ENCODE peak calls at places on chromosomes 3 and 15, in nine cellular contexts. One of them, this sample, is unnamed.
A peak's percentile ranks its signal among the peaks of the same experiment; 100 is the strongest.

GRCh38 chr3:12681089-12681488 is 17.2 kb upstream of the RAF1 start:
- DNase-seq in HTR-8/SVneo: no peak
- DNase-seq in GM12891: no peak
- DNase-seq in GDM1: no peak
- DNase-seq in NAMALWA: no peak
- DNase-seq in activated T-helper 1 cell treated with Interleukin-2 at 50 U/mL for 16 hours: no peak
- DNase-seq in neural progenitor cell: no peak
- DNase-seq in AG20443: no peak
- DNase-seq in dorsolateral prefrontal cortex: no peak
- DNase-seq in this sample: no peak

GRCh38 chr3:192514754-192515660 is 212.3 kb downstream of the FGF12 start:
- DNase-seq in activated T-helper 1 cell treated with Interleukin-2 at 50 U/mL for 16 hours: no peak
- DNase-seq in NAMALWA: no peak
- DNase-seq in dorsolateral prefrontal cortex: peak; percentile 45
- DNase-seq in GDM1: no peak
- DNase-seq in GM12891: no peak
- DNase-seq in AG20443: peak; percentile 27
- DNase-seq in HTR-8/SVneo: no peak
- DNase-seq in neural progenitor cell: peak; percentile 84
- DNase-seq in this sample: no peak

GRCh38 chr3:46978381-46978780 is 1.1 kb upstream of the NBEAL2 start:
- DNase-seq in activated T-helper 1 cell treated with Interleukin-2 at 50 U/mL for 16 hours: no peak
- DNase-seq in HTR-8/SVneo: no peak
- DNase-seq in GDM1: no peak
- DNase-seq in GM12891: no peak
- DNase-seq in NAMALWA: no peak
- DNase-seq in neural progenitor cell: no peak
- DNase-seq in AG20443: no peak
- DNase-seq in dorsolateral prefrontal cortex: no peak
- DNase-seq in this sample: no peak

GRCh38 chr3:10357592-10358308 is 36.8 kb upstream of the SEC13 start:
- DNase-seq in GM12891: no peak
- DNase-seq in neural progenitor cell: no peak
- DNase-seq in AG20443: peak; percentile 92
- DNase-seq in dorsolateral prefrontal cortex: peak; percentile 45
- DNase-seq in NAMALWA: peak; percentile 40
- DNase-seq in HTR-8/SVneo: peak; percentile 57
- DNase-seq in activated T-helper 1 cell treated with Interleukin-2 at 50 U/mL for 16 hours: no peak
- DNase-seq in GDM1: peak; percentile 24
- DNase-seq in this sample: no peak

GRCh38 chr3:192727032-192727847 is at the start of gene FGF12:
- DNase-seq in AG20443: peak; percentile 57
- DNase-seq in HTR-8/SVneo: peak; percentile 56
- DNase-seq in NAMALWA: no peak
- DNase-seq in activated T-helper 1 cell treated with Interleukin-2 at 50 U/mL for 16 hours: no peak
- DNase-seq in GDM1: no peak
- DNase-seq in dorsolateral prefrontal cortex: peak; percentile 82
- DNase-seq in neural progenitor cell: peak; percentile 96
- DNase-seq in GM12891: no peak
- DNase-seq in this sample: peak; percentile 67

GRCh38 chr3:164940737-164941136 is 137.6 kb downstream of the SI start:
- DNase-seq in NAMALWA: no peak
- DNase-seq in dorsolateral prefrontal cortex: no peak
- DNase-seq in GDM1: no peak
- DNase-seq in neural progenitor cell: no peak
- DNase-seq in activated T-helper 1 cell treated with Interleukin-2 at 50 U/mL for 16 hours: no peak
- DNase-seq in HTR-8/SVneo: no peak
- DNase-seq in AG20443: no peak
- DNase-seq in GM12891: no peak
- DNase-seq in this sample: no peak

GRCh38 chr15:58748040-58748786 is 1.3 kb downstream of the ADAM10 start:
- DNase-seq in NAMALWA: peak; percentile 77
- DNase-seq in GM12891: no peak
- DNase-seq in GDM1: no peak
- DNase-seq in activated T-helper 1 cell treated with Interleukin-2 at 50 U/mL for 16 hours: no peak
- DNase-seq in HTR-8/SVneo: no peak
- DNase-seq in dorsolateral prefrontal cortex: no peak
- DNase-seq in AG20443: no peak
- DNase-seq in neural progenitor cell: no peak
- DNase-seq in this sample: no peak

GRCh38 chr3:115657168-115657567 is 33.9 kb downstream of the GAP43 start:
- DNase-seq in neural progenitor cell: no peak
- DNase-seq in NAMALWA: peak; percentile 7
- DNase-seq in dorsolateral prefrontal cortex: no peak
- DNase-seq in GDM1: no peak
- DNase-seq in AG20443: no peak
- DNase-seq in HTR-8/SVneo: no peak
- DNase-seq in activated T-helper 1 cell treated with Interleukin-2 at 50 U/mL for 16 hours: no peak
- DNase-seq in GM12891: no peak
- DNase-seq in this sample: no peak

GRCh38 chr15:91553455-91553854 is 300.1 kb upstream of the SLCO3A1 start:
- DNase-seq in dorsolateral prefrontal cortex: no peak
- DNase-seq in HTR-8/SVneo: no peak
- DNase-seq in GM12891: no peak
- DNase-seq in activated T-helper 1 cell treated with Interleukin-2 at 50 U/mL for 16 hours: no peak
- DNase-seq in NAMALWA: no peak
- DNase-seq in AG20443: no peak
- DNase-seq in GDM1: no peak
- DNase-seq in neural progenitor cell: peak; percentile 14
- DNase-seq in this sample: no peak

GRCh38 chr3:50550079-50550736 is 17.3 kb downstream of the C3orf18 start:
- DNase-seq in GM12891: peak; percentile 65
- DNase-seq in GDM1: no peak
- DNase-seq in neural progenitor cell: peak; percentile 81
- DNase-seq in HTR-8/SVneo: peak; percentile 66
- DNase-seq in activated T-helper 1 cell treated with Interleukin-2 at 50 U/mL for 16 hours: peak; percentile 17
- DNase-seq in AG20443: peak; percentile 78
- DNase-seq in dorsolateral prefrontal cortex: peak; percentile 46
- DNase-seq in NAMALWA: peak; percentile 66
- DNase-seq in this sample: no peak

GRCh38 chr15:39919396-39919739 is 698 bp downstream of the GPR176 start:
- DNase-seq in AG20443: peak; percentile 30
- DNase-seq in HTR-8/SVneo: no peak
- DNase-seq in GM12891: no peak
- DNase-seq in dorsolateral prefrontal cortex: no peak
- DNase-seq in activated T-helper 1 cell treated with Interleukin-2 at 50 U/mL for 16 hours: no peak
- DNase-seq in neural progenitor cell: peak; percentile 54
- DNase-seq in NAMALWA: no peak
- DNase-seq in GDM1: no peak
- DNase-seq in this sample: no peak

GRCh38 chr3:188624384-188624783 is 470.4 kb downstream of the LPP start:
- DNase-seq in HTR-8/SVneo: no peak
- DNase-seq in AG20443: no peak
- DNase-seq in neural progenitor cell: no peak
- DNase-seq in NAMALWA: no peak
- DNase-seq in dorsolateral prefrontal cortex: no peak
- DNase-seq in activated T-helper 1 cell treated with Interleukin-2 at 50 U/mL for 16 hours: no peak
- DNase-seq in GM12891: no peak
- DNase-seq in GDM1: no peak
- DNase-seq in this sample: no peak

GRCh38 chr3:67863869-67864268 is 209.5 kb upstream of the SUCLG2 start:
- DNase-seq in dorsolateral prefrontal cortex: no peak
- DNase-seq in GDM1: no peak
- DNase-seq in AG20443: no peak
- DNase-seq in activated T-helper 1 cell treated with Interleukin-2 at 50 U/mL for 16 hours: no peak
- DNase-seq in NAMALWA: peak; percentile 7
- DNase-seq in HTR-8/SVneo: peak; percentile 20
- DNase-seq in neural progenitor cell: peak; percentile 59
- DNase-seq in GM12891: no peak
- DNase-seq in this sample: no peak

GRCh38 chr3:66133050-66133757 is 87.6 kb upstream of the SLC25A26 start:
- DNase-seq in HTR-8/SVneo: no peak
- DNase-seq in NAMALWA: no peak
- DNase-seq in GDM1: no peak
- DNase-seq in AG20443: no peak
- DNase-seq in activated T-helper 1 cell treated with Interleukin-2 at 50 U/mL for 16 hours: no peak
- DNase-seq in dorsolateral prefrontal cortex: no peak
- DNase-seq in GM12891: no peak
- DNase-seq in neural progenitor cell: no peak
- DNase-seq in this sample: no peak

GRCh38 chr15:89833966-89834365 is 19.3 kb upstream of the ANPEP start:
- DNase-seq in AG20443: no peak
- DNase-seq in GM12891: no peak
- DNase-seq in HTR-8/SVneo: no peak
- DNase-seq in dorsolateral prefrontal cortex: no peak
- DNase-seq in activated T-helper 1 cell treated with Interleukin-2 at 50 U/mL for 16 hours: no peak
- DNase-seq in NAMALWA: no peak
- DNase-seq in neural progenitor cell: no peak
- DNase-seq in GDM1: no peak
- DNase-seq in this sample: no peak

GRCh38 chr3:32371466-32372212 is 20.0 kb upstream of the CMTM7 start:
- DNase-seq in GM12891: no peak
- DNase-seq in GDM1: no peak
- DNase-seq in AG20443: no peak
- DNase-seq in neural progenitor cell: no peak
- DNase-seq in HTR-8/SVneo: no peak
- DNase-seq in dorsolateral prefrontal cortex: no peak
- DNase-seq in activated T-helper 1 cell treated with Interleukin-2 at 50 U/mL for 16 hours: no peak
- DNase-seq in NAMALWA: no peak
- DNase-seq in this sample: no peak

GRCh38 chr3:127763816-127764215 is 58.5 kb downstream of the MGLL start:
- DNase-seq in GDM1: peak; percentile 8
- DNase-seq in HTR-8/SVneo: no peak
- DNase-seq in AG20443: no peak
- DNase-seq in neural progenitor cell: no peak
- DNase-seq in dorsolateral prefrontal cortex: no peak
- DNase-seq in activated T-helper 1 cell treated with Interleukin-2 at 50 U/mL for 16 hours: no peak
- DNase-seq in NAMALWA: no peak
- DNase-seq in GM12891: no peak
- DNase-seq in this sample: no peak

GRCh38 chr15:71610991-71611720 is 199.2 kb upstream of the NR2E3 start:
- DNase-seq in HTR-8/SVneo: no peak
- DNase-seq in NAMALWA: no peak
- DNase-seq in AG20443: peak; percentile 38
- DNase-seq in neural progenitor cell: no peak
- DNase-seq in GDM1: no peak
- DNase-seq in dorsolateral prefrontal cortex: no peak
- DNase-seq in GM12891: no peak
- DNase-seq in activated T-helper 1 cell treated with Interleukin-2 at 50 U/mL for 16 hours: no peak
- DNase-seq in this sample: no peak

GRCh38 chr15:63029701-63030100 is 12.8 kb upstream of the TPM1 start:
- DNase-seq in AG20443: peak; percentile 47
- DNase-seq in HTR-8/SVneo: no peak
- DNase-seq in NAMALWA: no peak
- DNase-seq in neural progenitor cell: no peak
- DNase-seq in activated T-helper 1 cell treated with Interleukin-2 at 50 U/mL for 16 hours: no peak
- DNase-seq in dorsolateral prefrontal cortex: no peak
- DNase-seq in GM12891: no peak
- DNase-seq in GDM1: no peak
- DNase-seq in this sample: no peak

GRCh38 chr15:88900309-88900981 is 5.1 kb upstream of the HAPLN3 start:
- DNase-seq in neural progenitor cell: no peak
- DNase-seq in dorsolateral prefrontal cortex: no peak
- DNase-seq in GM12891: no peak
- DNase-seq in HTR-8/SVneo: no peak
- DNase-seq in GDM1: no peak
- DNase-seq in AG20443: peak; percentile 60
- DNase-seq in activated T-helper 1 cell treated with Interleukin-2 at 50 U/mL for 16 hours: no peak
- DNase-seq in NAMALWA: no peak
- DNase-seq in this sample: no peak

GRCh38 chr3:46370784-46371183 is at the start of gene CCR5:
- DNase-seq in GDM1: no peak
- DNase-seq in AG20443: no peak
- DNase-seq in activated T-helper 1 cell treated with Interleukin-2 at 50 U/mL for 16 hours: no peak
- DNase-seq in GM12891: no peak
- DNase-seq in dorsolateral prefrontal cortex: no peak
- DNase-seq in neural progenitor cell: no peak
- DNase-seq in NAMALWA: no peak
- DNase-seq in HTR-8/SVneo: no peak
- DNase-seq in this sample: no peak

GRCh38 chr15:34055868-34056595 is 17.0 kb upstream of the AVEN start:
- DNase-seq in GM12891: no peak
- DNase-seq in AG20443: peak; percentile 73
- DNase-seq in neural progenitor cell: no peak
- DNase-seq in GDM1: no peak
- DNase-seq in NAMALWA: no peak
- DNase-seq in HTR-8/SVneo: peak; percentile 48
- DNase-seq in dorsolateral prefrontal cortex: no peak
- DNase-seq in activated T-helper 1 cell treated with Interleukin-2 at 50 U/mL for 16 hours: no peak
- DNase-seq in this sample: no peak

GRCh38 chr3:166445865-166446264 is 608.6 kb upstream of the BCHE start:
- DNase-seq in activated T-helper 1 cell treated with Interleukin-2 at 50 U/mL for 16 hours: no peak
- DNase-seq in HTR-8/SVneo: no peak
- DNase-seq in GM12891: no peak
- DNase-seq in NAMALWA: no peak
- DNase-seq in dorsolateral prefrontal cortex: no peak
- DNase-seq in AG20443: no peak
- DNase-seq in GDM1: no peak
- DNase-seq in neural progenitor cell: no peak
- DNase-seq in this sample: no peak

GRCh38 chr3:169660709-169661566 is 2.6 kb downstream of the MECOM start:
- DNase-seq in AG20443: no peak
- DNase-seq in dorsolateral prefrontal cortex: no peak
- DNase-seq in NAMALWA: no peak
- DNase-seq in neural progenitor cell: peak; percentile 67
- DNase-seq in HTR-8/SVneo: no peak
- DNase-seq in GM12891: no peak
- DNase-seq in activated T-helper 1 cell treated with Interleukin-2 at 50 U/mL for 16 hours: no peak
- DNase-seq in GDM1: no peak
- DNase-seq in this sample: no peak

GRCh38 chr3:47394867-47395266 is 14.0 kb downstream of the PTPN23 start:
- DNase-seq in AG20443: no peak
- DNase-seq in activated T-helper 1 cell treated with Interleukin-2 at 50 U/mL for 16 hours: no peak
- DNase-seq in GM12891: no peak
- DNase-seq in GDM1: no peak
- DNase-seq in dorsolateral prefrontal cortex: no peak
- DNase-seq in HTR-8/SVneo: no peak
- DNase-seq in NAMALWA: no peak
- DNase-seq in neural progenitor cell: no peak
- DNase-seq in this sample: no peak

GRCh38 chr3:73321286-73321685 is 259.8 kb downstream of the EBLN2 start:
- DNase-seq in GDM1: no peak
- DNase-seq in HTR-8/SVneo: no peak
- DNase-seq in activated T-helper 1 cell treated with Interleukin-2 at 50 U/mL for 16 hours: no peak
- DNase-seq in NAMALWA: no peak
- DNase-seq in dorsolateral prefrontal cortex: no peak
- DNase-seq in GM12891: no peak
- DNase-seq in AG20443: no peak
- DNase-seq in neural progenitor cell: no peak
- DNase-seq in this sample: no peak

GRCh38 chr15:35624881-35625280 is 78.9 kb upstream of the DPH6 start:
- DNase-seq in activated T-helper 1 cell treated with Interleukin-2 at 50 U/mL for 16 hours: no peak
- DNase-seq in GM12891: no peak
- DNase-seq in neural progenitor cell: no peak
- DNase-seq in GDM1: no peak
- DNase-seq in NAMALWA: no peak
- DNase-seq in HTR-8/SVneo: no peak
- DNase-seq in AG20443: peak; percentile 77
- DNase-seq in dorsolateral prefrontal cortex: no peak
- DNase-seq in this sample: no peak

GRCh38 chr3:154954750-154955149 is 125.4 kb upstream of the MME start:
- DNase-seq in AG20443: peak; percentile 45
- DNase-seq in HTR-8/SVneo: peak; percentile 33
- DNase-seq in activated T-helper 1 cell treated with Interleukin-2 at 50 U/mL for 16 hours: no peak
- DNase-seq in NAMALWA: peak; percentile 71
- DNase-seq in neural progenitor cell: peak; percentile 32
- DNase-seq in GDM1: no peak
- DNase-seq in dorsolateral prefrontal cortex: no peak
- DNase-seq in GM12891: no peak
- DNase-seq in this sample: no peak

GRCh38 chr3:248841-249520 is 52.4 kb downstream of the CHL1 start:
- DNase-seq in GM12891: no peak
- DNase-seq in HTR-8/SVneo: no peak
- DNase-seq in activated T-helper 1 cell treated with Interleukin-2 at 50 U/mL for 16 hours: no peak
- DNase-seq in NAMALWA: no peak
- DNase-seq in AG20443: no peak
- DNase-seq in GDM1: no peak
- DNase-seq in dorsolateral prefrontal cortex: no peak
- DNase-seq in neural progenitor cell: no peak
- DNase-seq in this sample: no peak

GRCh38 chr3:160485931-160486330 is 36.3 kb upstream of the TRIM59 start:
- DNase-seq in neural progenitor cell: no peak
- DNase-seq in dorsolateral prefrontal cortex: no peak
- DNase-seq in AG20443: no peak
- DNase-seq in GM12891: no peak
- DNase-seq in GDM1: no peak
- DNase-seq in activated T-helper 1 cell treated with Interleukin-2 at 50 U/mL for 16 hours: no peak
- DNase-seq in NAMALWA: no peak
- DNase-seq in HTR-8/SVneo: no peak
- DNase-seq in this sample: no peak

GRCh38 chr3:109278546-109278945 is 37.8 kb downstream of the DPPA2 start:
- DNase-seq in NAMALWA: no peak
- DNase-seq in AG20443: no peak
- DNase-seq in HTR-8/SVneo: no peak
- DNase-seq in GM12891: no peak
- DNase-seq in dorsolateral prefrontal cortex: no peak
- DNase-seq in GDM1: no peak
- DNase-seq in neural progenitor cell: no peak
- DNase-seq in activated T-helper 1 cell treated with Interleukin-2 at 50 U/mL for 16 hours: no peak
- DNase-seq in this sample: no peak

This sample was measured in C1 segment of cervical spinal cord.